ENCODE peak calls at places on chromosome 1, in seven cellular contexts. One of them, this sample, is unnamed.

GRCh38 chr1:163361123-163361934 is 39.6 kb downstream of the NUF2 start:
- DNase-seq in mesendoderm: peak
- DNase-seq in H1: no peak
- DNase-seq in IMR-90: no peak
- DNase-seq in H9: peak
- DNase-seq in mesenchymal stem cell: peak
- DNase-seq in neuronal stem cell: peak
- DNase-seq in this sample: no peak

GRCh38 chr1:240888039-240888786 is 276.3 kb upstream of the GREM2 start:
- DNase-seq in mesendoderm: peak
- DNase-seq in H1: peak
- DNase-seq in IMR-90: no peak
- DNase-seq in mesenchymal stem cell: no peak
- DNase-seq in neuronal stem cell: peak
- DNase-seq in H9: peak
- DNase-seq in this sample: peak

GRCh38 chr1:53639251-53639721 is 99.7 kb downstream of the GLIS1 start:
- DNase-seq in H1: no peak
- DNase-seq in mesendoderm: no peak
- DNase-seq in IMR-90: peak
- DNase-seq in H9: no peak
- DNase-seq in mesenchymal stem cell: no peak
- DNase-seq in neuronal stem cell: no peak
- DNase-seq in this sample: no peak

GRCh38 chr1:94105957-94106529 is 14.9 kb downstream of the ABCA4 start:
- DNase-seq in neuronal stem cell: no peak
- DNase-seq in mesenchymal stem cell: no peak
- DNase-seq in IMR-90: peak
- DNase-seq in H9: no peak
- DNase-seq in H1: no peak
- DNase-seq in mesendoderm: no peak
- DNase-seq in this sample: no peak

GRCh38 chr1:21939650-21940374 is 2.7 kb upstream of the HSPG2 start:
- DNase-seq in neuronal stem cell: no peak
- DNase-seq in mesendoderm: no peak
- DNase-seq in mesenchymal stem cell: peak
- DNase-seq in H1: no peak
- DNase-seq in H9: no peak
- DNase-seq in IMR-90: peak
- DNase-seq in this sample: peak

GRCh38 chr1:201264554-201264953 is 18.8 kb upstream of the PKP1 start:
- DNase-seq in mesenchymal stem cell: no peak
- DNase-seq in mesendoderm: no peak
- DNase-seq in IMR-90: no peak
- DNase-seq in H1: no peak
- DNase-seq in H9: no peak
- DNase-seq in neuronal stem cell: no peak
- DNase-seq in this sample: no peak

GRCh38 chr1:36831171-36831810 is 203.0 kb downstream of the GRIK3 start:
- DNase-seq in IMR-90: no peak
- DNase-seq in mesendoderm: no peak
- DNase-seq in neuronal stem cell: no peak
- DNase-seq in H9: no peak
- DNase-seq in H1: no peak
- DNase-seq in mesenchymal stem cell: no peak
- DNase-seq in this sample: no peak

GRCh38 chr1:167489581-167490340 is 28.6 kb downstream of the CD247 start:
- DNase-seq in H1: peak
- DNase-seq in neuronal stem cell: peak
- DNase-seq in mesendoderm: peak
- DNase-seq in H9: peak
- DNase-seq in IMR-90: no peak
- DNase-seq in mesenchymal stem cell: no peak
- DNase-seq in this sample: no peak

GRCh38 chr1:228502522-228502921 is 15.3 kb downstream of the RNF187 start:
- DNase-seq in mesendoderm: no peak
- DNase-seq in neuronal stem cell: no peak
- DNase-seq in H1: no peak
- DNase-seq in IMR-90: no peak
- DNase-seq in mesenchymal stem cell: no peak
- DNase-seq in H9: no peak
- DNase-seq in this sample: no peak

GRCh38 chr1:175434268-175434860 is 241.8 kb upstream of the KIAA0040 start:
- DNase-seq in mesenchymal stem cell: no peak
- DNase-seq in IMR-90: no peak
- DNase-seq in H1: peak
- DNase-seq in neuronal stem cell: no peak
- DNase-seq in mesendoderm: no peak
- DNase-seq in H9: peak
- DNase-seq in this sample: peak

GRCh38 chr1:42290130-42290529 is 44.9 kb downstream of the FOXJ3 start:
- DNase-seq in H9: no peak
- DNase-seq in mesenchymal stem cell: peak
- DNase-seq in neuronal stem cell: no peak
- DNase-seq in mesendoderm: no peak
- DNase-seq in IMR-90: peak
- DNase-seq in H1: no peak
- DNase-seq in this sample: no peak

GRCh38 chr1:18927082-18927653 is 24.8 kb upstream of the ALDH4A1 start:
- DNase-seq in mesenchymal stem cell: no peak
- DNase-seq in mesendoderm: no peak
- DNase-seq in H1: no peak
- DNase-seq in H9: no peak
- DNase-seq in IMR-90: no peak
- DNase-seq in neuronal stem cell: no peak
- DNase-seq in this sample: no peak

GRCh38 chr1:27332536-27333281 is 9.1 kb upstream of the SYTL1 start:
- DNase-seq in H1: no peak
- DNase-seq in mesendoderm: peak
- DNase-seq in H9: peak
- DNase-seq in neuronal stem cell: no peak
- DNase-seq in IMR-90: peak
- DNase-seq in mesenchymal stem cell: peak
- DNase-seq in this sample: peak

GRCh38 chr1:17097125-17097524 is 22.1 kb downstream of the PADI2 start:
- DNase-seq in neuronal stem cell: no peak
- DNase-seq in mesenchymal stem cell: no peak
- DNase-seq in mesendoderm: no peak
- DNase-seq in H9: no peak
- DNase-seq in H1: no peak
- DNase-seq in IMR-90: no peak
- DNase-seq in this sample: peak

GRCh38 chr1:17093822-17094393 is 25.3 kb downstream of the PADI2 start:
- DNase-seq in neuronal stem cell: no peak
- DNase-seq in mesenchymal stem cell: no peak
- DNase-seq in H9: no peak
- DNase-seq in mesendoderm: no peak
- DNase-seq in IMR-90: no peak
- DNase-seq in H1: no peak
- DNase-seq in this sample: no peak

GRCh38 chr1:17097787-17098186 is 21.5 kb downstream of the PADI2 start:
- DNase-seq in H1: no peak
- DNase-seq in mesenchymal stem cell: no peak
- DNase-seq in mesendoderm: no peak
- DNase-seq in IMR-90: no peak
- DNase-seq in H9: no peak
- DNase-seq in neuronal stem cell: no peak
- DNase-seq in this sample: peak

GRCh38 chr1:17096584-17096983 is 22.7 kb downstream of the PADI2 start:
- DNase-seq in IMR-90: no peak
- DNase-seq in H9: no peak
- DNase-seq in H1: no peak
- DNase-seq in mesenchymal stem cell: no peak
- DNase-seq in neuronal stem cell: no peak
- DNase-seq in mesendoderm: no peak
- DNase-seq in this sample: no peak

GRCh38 chr1:17094664-17095063 is 24.6 kb downstream of the PADI2 start:
- DNase-seq in H1: no peak
- DNase-seq in neuronal stem cell: no peak
- DNase-seq in H9: no peak
- DNase-seq in mesendoderm: no peak
- DNase-seq in mesenchymal stem cell: peak
- DNase-seq in IMR-90: peak
- DNase-seq in this sample: no peak
- H2BK120ac ChIP-seq in H1: no peak
- H2BK120ac ChIP-seq in neuronal stem cell: no peak
- H2BK120ac ChIP-seq in H9: no peak
- H2BK120ac ChIP-seq in mesendoderm: no peak
- H2BK120ac ChIP-seq in mesenchymal stem cell: no peak
- H2BK120ac ChIP-seq in IMR-90: no peak
- H2BK120ac ChIP-seq in this sample: no peak

GRCh38 chr1:169027607-169028320 is 78.7 kb upstream of the ATP1B1 start:
- DNase-seq in mesendoderm: no peak
- DNase-seq in H9: no peak
- DNase-seq in neuronal stem cell: no peak
- DNase-seq in IMR-90: no peak
- DNase-seq in H1: no peak
- DNase-seq in mesenchymal stem cell: no peak
- DNase-seq in this sample: no peak

GRCh38 chr1:169031566-169032224 is 74.8 kb upstream of the ATP1B1 start:
- DNase-seq in mesenchymal stem cell: no peak
- DNase-seq in mesendoderm: peak
- DNase-seq in neuronal stem cell: no peak
- DNase-seq in IMR-90: no peak
- DNase-seq in H1: no peak
- DNase-seq in H9: no peak
- DNase-seq in this sample: no peak
- H3K23ac ChIP-seq in mesenchymal stem cell: no peak
- H3K23ac ChIP-seq in mesendoderm: no peak
- H3K23ac ChIP-seq in neuronal stem cell: no peak
- H3K23ac ChIP-seq in IMR-90: no peak
- H3K23ac ChIP-seq in H1: no peak
- H3K23ac ChIP-seq in H9: no peak
- H3K23ac ChIP-seq in this sample: no peak

GRCh38 chr1:74057719-74058118 is 140.3 kb downstream of the LRRIQ3 start:
- DNase-seq in H9: no peak
- DNase-seq in mesendoderm: no peak
- DNase-seq in neuronal stem cell: no peak
- DNase-seq in H1: no peak
- DNase-seq in mesenchymal stem cell: no peak
- DNase-seq in IMR-90: no peak
- DNase-seq in this sample: no peak

GRCh38 chr1:74053407-74053806 is 144.6 kb downstream of the LRRIQ3 start:
- DNase-seq in H1: no peak
- DNase-seq in IMR-90: peak
- DNase-seq in mesendoderm: no peak
- DNase-seq in neuronal stem cell: no peak
- DNase-seq in mesenchymal stem cell: no peak
- DNase-seq in H9: no peak
- DNase-seq in this sample: no peak
- H2BK120ac ChIP-seq in H1: no peak
- H2BK120ac ChIP-seq in IMR-90: no peak
- H2BK120ac ChIP-seq in mesendoderm: no peak
- H2BK120ac ChIP-seq in neuronal stem cell: no peak
- H2BK120ac ChIP-seq in mesenchymal stem cell: no peak
- H2BK120ac ChIP-seq in H9: no peak
- H2BK120ac ChIP-seq in this sample: no peak

GRCh38 chr1:77757616-77758015 is 2.0 kb downstream of the USP33 start:
- DNase-seq in neuronal stem cell: no peak
- DNase-seq in H1: no peak
- DNase-seq in mesenchymal stem cell: peak
- DNase-seq in IMR-90: peak
- DNase-seq in H9: no peak
- DNase-seq in mesendoderm: no peak
- DNase-seq in this sample: peak
- H3K23ac ChIP-seq in neuronal stem cell: no peak
- H3K23ac ChIP-seq in H1: no peak
- H3K23ac ChIP-seq in mesenchymal stem cell: no peak
- H3K23ac ChIP-seq in IMR-90: peak
- H3K23ac ChIP-seq in H9: no peak
- H3K23ac ChIP-seq in mesendoderm: no peak
- H3K23ac ChIP-seq in this sample: no peak

This sample was measured in trophoblast cell.